ENCODE peak calls at places on chromosomes 3 and 15, in five cellular contexts. Q is A549, A is K562, B is heart left ventricle, P is gastrocnemius medialis. D is an unnamed sample.

GRCh38 chr3:66376568-66376967 is 124.3 kb downstream of the LRIG1 start:
- ATAC-seq in Q (no peak), A (peak; percentile 37), B (no peak), P (peak; percentile 67), D (peak; percentile 77)

GRCh38 chr15:96553931-96554330 is 223.4 kb downstream of the NR2F2 start:
- ATAC-seq in Q (no peak), A (no peak), B (no peak), P (no peak), D (no peak)

GRCh38 chr15:74808073-74808839 is 4.4 kb upstream of the LMAN1L start:
- ATAC-seq in Q (no peak), A (peak; percentile 60), B (peak; percentile 61), P (peak; percentile 47), D (no peak)

GRCh38 chr3:81732642-81733041 is 28.8 kb downstream of the GBE1 start:
- ATAC-seq in Q (no peak), A (no peak), B (no peak), P (no peak), D (no peak)

GRCh38 chr3:120820748-120821147 is 78.2 kb downstream of the GTF2E1 start:
- ATAC-seq in Q (no peak), A (no peak), B (no peak), P (no peak), D (no peak)

GRCh38 chr15:64209680-64210334 is 47.0 kb upstream of the PPIB start:
- ATAC-seq in Q (peak; percentile 60), A (peak; percentile 67), B (no peak), P (no peak), D (no peak)

GRCh38 chr3:125032100-125032643 is 23.6 kb downstream of the HEG1 start:
- ATAC-seq in Q (peak; percentile 71), A (no peak), B (peak; percentile 64), P (peak; percentile 15), D (no peak)

GRCh38 chr3:194283218-194284006 is 67.7 kb downstream of the CPN2 start:
- ATAC-seq in Q (no peak), A (no peak), B (no peak), P (peak; percentile 48), D (peak; percentile 39)

GRCh38 chr15:31267161-31268107 is 59.2 kb upstream of the KLF13 start:
- ATAC-seq in Q (no peak), A (no peak), B (no peak), P (no peak), D (no peak)

GRCh38 chr15:31266712-31267111 is 59.9 kb upstream of the KLF13 start:
- ATAC-seq in Q (no peak), A (no peak), B (no peak), P (peak; percentile 28), D (no peak)

GRCh38 chr15:31265090-31265870 is 61.4 kb upstream of the KLF13 start:
- ATAC-seq in Q (no peak), A (no peak), B (no peak), P (no peak), D (no peak)

GRCh38 chr15:31264534-31265089 is 62.0 kb upstream of the KLF13 start:
- ATAC-seq in Q (no peak), A (no peak), B (no peak), P (no peak), D (no peak)

GRCh38 chr15:31265871-31266711 is 60.5 kb upstream of the KLF13 start:
- ATAC-seq in Q (no peak), A (no peak), B (peak; percentile 66), P (no peak), D (peak; percentile 46)
- TF ChIP-seq CTCF in Q (no peak), A (no peak), B (no peak), P (no peak), D (no peak)

GRCh38 chr3:44761347-44762169 is at the start of the genes KIAA1143 and KIF15:
- ATAC-seq in Q (peak; percentile 95), A (peak; percentile 97), B (peak; percentile 99), P (peak; percentile 100), D (peak; percentile 99)
- TF ChIP-seq POLR2A in Q (peak; percentile 44), A (peak; percentile 95), B (peak; percentile 53), P (peak; percentile 76), D (peak; percentile 40)

GRCh38 chr3:126733061-126733430 is 29.0 kb downstream of the CHCHD6 start:
- ATAC-seq in Q (no peak), A (no peak), B (peak; percentile 10), P (no peak), D (no peak)

GRCh38 chr3:126734324-126734723 is 30.3 kb downstream of the CHCHD6 start:
- ATAC-seq in Q (no peak), A (no peak), B (no peak), P (no peak), D (no peak)

GRCh38 chr3:126742057-126742456 is 38.0 kb downstream of the CHCHD6 start:
- ATAC-seq in Q (no peak), A (no peak), B (no peak), P (no peak), D (no peak)

GRCh38 chr3:126732281-126733060 is 28.4 kb downstream of the CHCHD6 start:
- ATAC-seq in Q (no peak), A (no peak), B (peak; percentile 67), P (no peak), D (no peak)

GRCh38 chr3:126737527-126737926 is 33.5 kb downstream of the CHCHD6 start:
- ATAC-seq in Q (no peak), A (no peak), B (no peak), P (no peak), D (no peak)
- TF ChIP-seq CTCF in Q (no peak), A (peak; percentile 8), B (no peak), P (no peak), D (no peak)

GRCh38 chr15:34318277-34319079 is 19.1 kb downstream of the SLC12A6 start:
- ATAC-seq in Q (peak; percentile 99), A (peak; percentile 92), B (peak; percentile 98), P (peak; percentile 90), D (peak; percentile 94)
- TF ChIP-seq POLR2A in Q (peak; percentile 33), A (peak; percentile 61), B (peak; percentile 49), P (no peak), D (no peak)

GRCh38 chr15:69133862-69134519 is 26.4 kb upstream of the GLCE start:
- ATAC-seq in Q (no peak), A (no peak), B (no peak), P (no peak), D (no peak)
- TF ChIP-seq CTCF in Q (no peak), A (no peak), B (no peak), P (no peak), D (no peak)

GRCh38 chr15:39919740-39920509 is at the start of gene GPR176:
- ATAC-seq in Q (peak; percentile 89), A (no peak), B (peak; percentile 53), P (peak; percentile 50), D (peak; percentile 49)
- TF ChIP-seq POLR2A in Q (no peak), A (no peak), B (peak; percentile 16), P (no peak), D (no peak)

GRCh38 chr3:174620138-174620537 is 239.0 kb upstream of the NAALADL2 start:
- ATAC-seq in Q (no peak), A (no peak), B (no peak), P (no peak), D (no peak)
- TF ChIP-seq CTCF in Q (peak; percentile 7), A (no peak), B (peak; percentile 10), P (no peak), D (no peak)

GRCh38 chr15:90265271-90266060 is at the start of gene NGRN:
- ATAC-seq in Q (peak; percentile 96), A (peak; percentile 95), B (peak; percentile 96), P (peak; percentile 92), D (peak; percentile 97)
- TF ChIP-seq POLR2A in Q (peak; percentile 95), A (peak; percentile 98), B (peak; percentile 77), P (peak; percentile 93), D (peak; percentile 56)

DNA sequence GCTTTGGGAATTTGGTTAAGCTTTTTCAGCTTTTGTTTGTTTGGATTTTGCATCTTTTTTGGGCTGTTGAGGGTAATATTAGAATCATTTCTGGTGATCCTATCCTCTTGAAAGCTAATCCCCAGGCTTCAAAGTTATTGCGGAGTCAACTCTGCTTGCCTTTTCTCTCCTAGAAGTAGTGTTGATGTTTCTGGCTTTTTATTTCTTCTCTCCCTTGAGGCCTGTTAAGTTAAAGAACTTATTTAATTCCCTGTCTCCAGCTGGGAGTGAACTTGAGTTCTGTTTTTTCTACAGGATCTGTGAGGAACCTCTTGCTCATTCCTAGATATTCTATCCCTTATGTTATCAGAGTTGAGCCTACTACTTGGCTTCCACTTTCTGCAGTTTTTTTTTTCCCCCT is 34.1 kb upstream of the CACNA1D start:
- ATAC-seq in Q (no peak), A (no peak), B (no peak), P (no peak), D (no peak)
- TF ChIP-seq CTCF in Q (no peak), A (no peak), B (no peak), P (no peak), D (no peak)

DNA sequence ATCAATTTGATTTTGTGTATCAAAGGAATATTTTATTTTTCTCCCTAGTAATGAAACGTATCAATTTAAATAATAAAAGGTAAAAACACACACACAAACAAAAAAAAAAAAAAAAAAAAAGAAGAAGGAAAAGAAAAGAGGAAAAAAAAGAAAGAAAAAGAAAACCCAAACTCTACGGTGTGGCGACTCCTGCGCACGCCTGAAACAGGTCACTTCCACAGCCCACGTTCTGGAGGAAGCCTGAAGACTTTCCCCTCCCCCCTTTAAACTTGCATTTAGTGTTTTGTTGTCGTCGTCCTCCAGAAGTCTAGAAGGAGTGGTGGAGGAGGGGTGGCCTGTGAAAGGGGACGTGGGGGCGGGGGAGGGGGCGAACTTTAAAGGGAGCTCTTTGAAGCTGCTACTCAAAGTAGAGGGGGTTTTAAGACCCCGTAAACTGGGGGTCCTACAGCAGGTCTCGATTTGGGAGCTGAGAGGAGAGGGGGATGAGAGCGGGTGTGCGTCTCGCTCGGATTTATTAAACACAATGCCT is 2.3 kb upstream of the TLE3 start:
- ATAC-seq in Q (no peak), A (peak; percentile 4), B (no peak), P (no peak), D (no peak)
- TF ChIP-seq POLR2A in Q (no peak), A (no peak), B (no peak), P (no peak), D (no peak)

D was measured in gastroesophageal sphincter.